ENCODE peak calls at places on chromosomes 13 and 19, in ten cellular contexts. A is adrenal gland, C is A549, E is uterus, R is left ventricle myocardium inferior, S is thoracic aorta, B is PC-3, N is body of pancreas, X is mesenchymal stem cell, O is stomach. J is an unnamed sample.

GRCh38 chr13:23667750-23668149 is 97.5 kb downstream of the TNFRSF19 start:
- DNase-seq in A (no peak), C (no peak), E (no peak), R (no peak), S (no peak), B (no peak), N (no peak), X (no peak), O (no peak), J (no peak)

GRCh38 chr13:106610511-106610910 is 42.6 kb upstream of the ARGLU1 start:
- DNase-seq in A (no peak), C (no peak), E (no peak), R (no peak), S (no peak), B (peak), N (no peak), X (peak), O (no peak), J (no peak)

GRCh38 chr13:46896346-46897138 is at the start of gene HTR2A:
- DNase-seq in A (no peak), C (no peak), E (peak), R (peak), S (no peak), B (peak), N (peak), X (no peak), O (peak), J (no peak)

GRCh38 chr13:42258747-42259146 is 13.2 kb upstream of the AKAP11 start:
- DNase-seq in A (no peak), C (no peak), E (no peak), R (no peak), S (no peak), B (no peak), N (no peak), X (no peak), O (no peak), J (no peak)

GRCh38 chr19:9306443-9306842 is 3.2 kb downstream of the ZNF699 start:
- DNase-seq in A (no peak), C (no peak), E (no peak), R (no peak), S (no peak), B (peak), N (no peak), X (peak), O (no peak), J (no peak)

GRCh38 chr19:12766051-12766521 is 9.3 kb downstream of the HOOK2 start:
- DNase-seq in A (peak), C (peak), E (peak), R (peak), S (no peak), B (peak), N (peak), X (no peak), O (peak), J (peak)

GRCh38 chr13:28583661-28584091 is 75.3 kb upstream of the POMP start:
- DNase-seq in A (no peak), C (no peak), E (no peak), R (no peak), S (no peak), B (no peak), N (no peak), X (peak), O (no peak), J (no peak)

GRCh38 chr19:51026554-51026831 is at the start of gene KLK11:
- DNase-seq in A (no peak), C (no peak), E (no peak), R (no peak), S (no peak), B (peak), N (peak), X (no peak), O (peak), J (no peak)

GRCh38 chr19:18833849-18834643 is 2.3 kb downstream of the UPF1 start:
- DNase-seq in A (no peak), C (no peak), E (no peak), R (no peak), S (no peak), B (peak), N (peak), X (peak), O (no peak), J (no peak)

GRCh38 chr13:32113564-32113963 is 82.0 kb downstream of the FRY start:
- DNase-seq in A (no peak), C (no peak), E (no peak), R (no peak), S (no peak), B (no peak), N (no peak), X (no peak), O (no peak), J (no peak)

GRCh38 chr19:18520848-18521691 is 800 bp downstream of the ELL start:
- DNase-seq in A (peak), C (no peak), E (peak), R (peak), S (no peak), B (no peak), N (peak), X (peak), O (peak), J (peak)

GRCh38 chr19:33348301-33349010 is 25.1 kb upstream of the CEBPG start:
- DNase-seq in A (peak), C (no peak), E (no peak), R (no peak), S (no peak), B (no peak), N (no peak), X (no peak), O (no peak), J (no peak)

GRCh38 chr19:12350185-12350889 is 15.1 kb downstream of the ZNF442 start:
- DNase-seq in A (no peak), C (no peak), E (no peak), R (no peak), S (no peak), B (no peak), N (no peak), X (no peak), O (no peak), J (no peak)

GRCh38 chr13:46778879-46779278 is 18.1 kb downstream of the ESD start:
- DNase-seq in A (no peak), C (no peak), E (no peak), R (no peak), S (no peak), B (peak), N (no peak), X (no peak), O (no peak), J (no peak)

GRCh38 chr13:59533561-59534337 is 630.0 kb downstream of the DIAPH3 start:
- DNase-seq in A (no peak), C (no peak), E (no peak), R (no peak), S (no peak), B (peak), N (no peak), X (peak), O (no peak), J (no peak)

GRCh38 chr13:98752111-98752941 is at the start of gene SLC15A1:
- DNase-seq in A (no peak), C (no peak), E (no peak), R (no peak), S (no peak), B (no peak), N (peak), X (no peak), O (no peak), J (no peak)

GRCh38 chr13:42354246-42355117 is 82.5 kb downstream of the AKAP11 start:
- DNase-seq in A (no peak), C (no peak), E (no peak), R (no peak), S (no peak), B (peak), N (no peak), X (peak), O (no peak), J (peak)

GRCh38 chr13:34361528-34361927 is 543.6 kb downstream of the RFC3 start:
- DNase-seq in A (no peak), C (no peak), E (no peak), R (no peak), S (no peak), B (peak), N (no peak), X (no peak), O (no peak), J (no peak)

GRCh38 chr13:26074706-26075105 is 22.9 kb upstream of the SHISA2 start:
- DNase-seq in A (peak), C (no peak), E (no peak), R (no peak), S (no peak), B (peak), N (no peak), X (peak), O (no peak), J (no peak)

GRCh38 chr19:34345934-34346333 is 19.1 kb upstream of the GPI start:
- DNase-seq in A (peak), C (peak), E (no peak), R (peak), S (no peak), B (peak), N (peak), X (peak), O (peak), J (peak)

GRCh38 chr13:49454388-49455015 is 10.4 kb downstream of the SETDB2 start:
- DNase-seq in A (no peak), C (no peak), E (no peak), R (no peak), S (no peak), B (no peak), N (no peak), X (peak), O (no peak), J (peak)

GRCh38 chr13:112175162-112176075 is 108.5 kb downstream of the SOX1 start:
- DNase-seq in A (no peak), C (no peak), E (no peak), R (no peak), S (no peak), B (no peak), N (no peak), X (no peak), O (no peak), J (no peak)

GRCh38 chr19:16571689-16572331 is 405 bp downstream of the SLC35E1 start:
- DNase-seq in A (no peak), C (no peak), E (no peak), R (no peak), S (no peak), B (peak), N (peak), X (peak), O (peak), J (no peak)

GRCh38 chr19:17866312-17867012 is 5.3 kb upstream of the SLC5A5 start:
- DNase-seq in A (no peak), C (no peak), E (no peak), R (no peak), S (no peak), B (no peak), N (no peak), X (no peak), O (no peak), J (no peak)

GRCh38 chr13:96934889-96935490 is 59.3 kb downstream of the OXGR1 start:
- DNase-seq in A (no peak), C (no peak), E (no peak), R (no peak), S (no peak), B (no peak), N (no peak), X (no peak), O (no peak), J (no peak)

DNA sequence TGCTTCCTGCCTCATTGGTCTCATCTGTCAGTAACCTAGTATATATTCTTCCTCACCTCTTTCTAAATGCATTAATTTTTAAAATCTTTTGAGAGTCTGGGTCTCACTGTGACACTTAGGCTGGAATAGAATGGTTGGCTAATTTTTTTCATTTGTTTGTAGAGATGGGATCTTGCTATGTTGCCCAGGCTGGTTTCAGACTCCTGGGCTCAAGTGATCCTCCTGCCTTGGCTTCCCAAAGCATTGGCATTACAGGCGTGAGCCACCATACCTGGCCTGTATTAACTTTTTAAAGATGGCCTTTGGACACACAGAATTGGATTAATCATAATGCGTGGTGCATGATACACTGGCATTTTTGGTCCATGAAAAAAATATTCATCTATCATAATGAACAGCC is 29.9 kb downstream of the SIPA1L3 start:
- DNase-seq in A (no peak), C (no peak), E (no peak), R (no peak), S (no peak), B (no peak), N (no peak), X (no peak), O (no peak), J (no peak)
- H3K4me3 ChIP-seq in A (no peak), C (no peak), E (no peak), R (no peak), S (no peak), B (no peak), N (no peak), X (no peak), O (no peak), J (no peak)

GRCh38 chr19:14550201-14550754 is 20.9 kb downstream of the TECR start:
- DNase-seq in A (peak), C (no peak), E (no peak), R (no peak), S (no peak), B (peak), N (peak), X (no peak), O (peak), J (no peak)

GRCh38 chr19:14542721-14543328 is 13.4 kb downstream of the TECR start:
- DNase-seq in A (no peak), C (no peak), E (no peak), R (no peak), S (no peak), B (no peak), N (no peak), X (peak), O (no peak), J (no peak)

GRCh38 chr19:14544047-14544446 is 14.7 kb downstream of the TECR start:
- DNase-seq in A (no peak), C (no peak), E (no peak), R (no peak), S (no peak), B (peak), N (no peak), X (no peak), O (no peak), J (no peak)

GRCh38 chr19:14544977-14545715 is 15.8 kb downstream of the TECR start:
- DNase-seq in A (peak), C (no peak), E (no peak), R (peak), S (no peak), B (no peak), N (peak), X (no peak), O (no peak), J (no peak)

GRCh38 chr19:14545716-14546082 is 16.3 kb downstream of the TECR start:
- DNase-seq in A (no peak), C (no peak), E (no peak), R (no peak), S (no peak), B (no peak), N (no peak), X (no peak), O (no peak), J (no peak)
- H3K27ac ChIP-seq in A (peak), C (no peak), E (no peak), R (peak), S (no peak), B (no peak), N (no peak), X (no peak), O (no peak), J (no peak)

GRCh38 chr19:31499281-31499680 is 150.0 kb upstream of the TSHZ3 start:
- DNase-seq in A (no peak), C (no peak), E (no peak), R (no peak), S (no peak), B (no peak), N (no peak), X (no peak), O (no peak), J (no peak)
- H3K4me3 ChIP-seq in A (no peak), C (no peak), E (no peak), R (no peak), S (no peak), B (no peak), N (no peak), X (no peak), O (no peak), J (no peak)

GRCh38 chr13:110433014-110433413 is 125.9 kb downstream of the COL4A2 start:
- DNase-seq in A (no peak), C (no peak), E (no peak), R (peak), S (peak), B (no peak), N (no peak), X (no peak), O (no peak), J (no peak)

GRCh38 chr13:110431851-110432294 is 124.8 kb downstream of the COL4A2 start:
- DNase-seq in A (no peak), C (no peak), E (no peak), R (peak), S (no peak), B (no peak), N (no peak), X (no peak), O (no peak), J (no peak)

GRCh38 chr13:110430391-110431338 is 123.6 kb downstream of the COL4A2 start:
- DNase-seq in A (no peak), C (no peak), E (no peak), R (no peak), S (no peak), B (no peak), N (no peak), X (no peak), O (no peak), J (no peak)

GRCh38 chr13:110431425-110431824 is 124.3 kb downstream of the COL4A2 start:
- DNase-seq in A (no peak), C (no peak), E (no peak), R (no peak), S (no peak), B (no peak), N (no peak), X (no peak), O (no peak), J (no peak)

DNA sequence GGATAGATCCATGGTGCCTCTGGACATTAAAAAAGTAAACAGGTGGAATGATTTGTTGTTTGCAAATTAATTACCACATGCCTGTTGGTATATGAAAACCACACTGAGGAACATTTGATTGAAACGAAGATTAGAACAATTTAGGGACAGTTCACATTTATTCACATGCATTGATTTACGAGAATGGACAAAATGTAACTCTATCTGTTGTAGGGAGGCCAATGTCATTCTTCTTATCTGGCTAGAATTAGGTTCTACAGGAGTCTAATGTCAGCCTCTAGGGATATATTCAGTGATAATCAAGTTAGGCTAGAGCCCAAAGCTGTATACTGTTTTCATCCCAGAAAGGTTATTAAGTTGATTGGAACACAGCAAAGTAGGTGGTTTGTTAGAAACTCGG is 125.4 kb downstream of the COL4A2 start:
- DNase-seq in A (no peak), C (no peak), E (no peak), R (no peak), S (no peak), B (no peak), N (no peak), X (no peak), O (no peak), J (no peak)
- H3K27ac ChIP-seq in A (peak), C (no peak), E (peak), R (peak), S (peak), B (no peak), N (no peak), X (no peak), O (peak), J (no peak)

GRCh38 chr19:53466726-53467125 is 807 bp upstream of the ZNF813 start:
- DNase-seq in A (no peak), C (no peak), E (no peak), R (no peak), S (no peak), B (no peak), N (no peak), X (peak), O (no peak), J (no peak)
- H3K4me3 ChIP-seq in A (peak), C (no peak), E (peak), R (peak), S (peak), B (peak), N (peak), X (no peak), O (peak), J (no peak)